ENCODE peak calls at places on chromosome 17, in eight cellular contexts. C, A, E, K, M, B, U and W are unnamed samples.

GRCh38 chr17:63365366-63366237 is 80.5 kb downstream of the CYB561 start:
- DNase-seq in U (no peak), M (no peak), E (no peak), C (no peak), B (no peak), K (no peak), A (no peak), W (no peak)

GRCh38 chr17:16352838-16353701 is at the start of gene CENPV:
- DNase-seq in E (peak), C (peak), M (peak), K (peak), A (peak), U (peak), B (no peak), W (peak)

GRCh38 chr17:76154935-76155845 is 14.1 kb upstream of the FOXJ1 start:
- DNase-seq in A (no peak), M (no peak), B (no peak), C (no peak), K (no peak), U (no peak), E (no peak), W (no peak)

GRCh38 chr17:39705786-39706348 is 6.0 kb downstream of the ERBB2 start:
- DNase-seq in M (no peak), U (no peak), A (peak), C (no peak), B (no peak), K (peak), E (peak), W (no peak)

GRCh38 chr17:4295686-4296085 is 31.9 kb upstream of the ANKFY1 start:
- DNase-seq in B (no peak), K (no peak), U (no peak), M (no peak), C (no peak), E (no peak), A (no peak), W (no peak)

GRCh38 chr17:1083451-1084187 is 86.7 kb downstream of the TIMM22 start:
- DNase-seq in U (no peak), A (no peak), K (no peak), E (no peak), B (no peak), M (no peak), C (no peak), W (no peak)

GRCh38 chr17:78128616-78129384 is at the start of gene TMC6:
- DNase-seq in M (peak), B (no peak), C (peak), K (peak), U (peak), A (peak), E (peak), W (peak)

GRCh38 chr17:58756246-58757161 is 850 bp downstream of the PPM1E start:
- DNase-seq in C (peak), U (no peak), A (no peak), B (no peak), K (no peak), M (no peak), E (no peak), W (no peak)

GRCh38 chr17:76397687-76398522 is 13.5 kb downstream of the SPHK1 start:
- DNase-seq in K (peak), U (peak), A (peak), M (peak), B (peak), C (peak), E (peak), W (peak)

GRCh38 chr17:57403241-57403640 is 146.9 kb downstream of the MSI2 start:
- DNase-seq in C (no peak), M (no peak), B (no peak), U (peak), E (no peak), A (no peak), K (no peak), W (no peak)

GRCh38 chr17:32487460-32488176 is 825 bp downstream of the CDK5R1 start:
- DNase-seq in K (no peak), C (peak), A (no peak), E (no peak), M (no peak), B (no peak), U (no peak), W (no peak)

GRCh38 chr17:42819939-42820535 is 4.0 kb downstream of the BECN1 start:
- DNase-seq in C (peak), U (no peak), B (no peak), A (no peak), E (no peak), M (peak), K (peak), W (no peak)

GRCh38 chr17:41919165-41919817 is 540 bp upstream of the ACLY start:
- DNase-seq in M (no peak), E (no peak), B (no peak), A (peak), U (no peak), C (no peak), K (peak), W (no peak)

GRCh38 chr17:34382586-34383224 is 19.7 kb upstream of the CCL1 start:
- DNase-seq in U (no peak), E (no peak), C (peak), K (no peak), M (no peak), A (no peak), B (no peak), W (no peak)

GRCh38 chr17:81579821-81580321 is 27.7 kb upstream of the FAAP100 start:
- DNase-seq in K (no peak), E (no peak), A (peak), B (no peak), M (no peak), U (no peak), C (no peak), W (no peak)

GRCh38 chr17:32927201-32927723 is 691 bp upstream of the TMEM98 start:
- DNase-seq in K (peak), E (peak), U (peak), B (no peak), A (no peak), C (no peak), M (no peak), W (no peak)

GRCh38 chr17:48598727-48599126 is 5.1 kb upstream of the HOXB5 start:
- DNase-seq in A (no peak), E (no peak), B (no peak), U (no peak), K (no peak), M (no peak), C (no peak), W (no peak)

GRCh38 chr17:64773836-64774761 is 112.0 kb upstream of the SMURF2 start:
- DNase-seq in C (no peak), A (peak), B (no peak), M (no peak), K (peak), E (peak), U (no peak), W (no peak)